ENCODE peak calls at places on chromosomes 6 and 20, in five cellular contexts. U, A, J, N and E are unnamed samples.

GRCh38 chr6:26295691-26296555 is 69.1 kb upstream of the BTN3A2 start:
- DNase-seq in J (peak), U (no peak), A (peak), N (no peak), E (no peak)

GRCh38 chr20:40562031-40562430 is 127.0 kb downstream of the MAFB start:
- DNase-seq in U (no peak), J (no peak), A (no peak), N (no peak), E (no peak)

GRCh38 chr6:144033816-144034540 is 25.9 kb upstream of the PLAGL1 start:
- DNase-seq in U (no peak), J (no peak), A (peak), N (no peak), E (no peak)

GRCh38 chr6:133632206-133632605 is 256.7 kb upstream of the TCF21 start:
- DNase-seq in U (no peak), A (peak), J (no peak), N (no peak), E (no peak)

GRCh38 chr6:132566404-132566803 is 3.7 kb upstream of the TAAR6 start:
- DNase-seq in J (no peak), A (no peak), U (no peak), N (no peak), E (no peak)

GRCh38 chr6:26025047-26025893 is 62.0 kb upstream of the HFE start:
- DNase-seq in J (peak), N (no peak), U (no peak), A (peak), E (no peak)

GRCh38 chr20:43915209-43916072 is 789 bp downstream of the TOX2 start:
- DNase-seq in U (no peak), J (no peak), A (peak), N (peak), E (no peak)

GRCh38 chr20:1987826-1988225 is 6.0 kb downstream of the PDYN start:
- DNase-seq in A (no peak), J (no peak), N (no peak), U (no peak), E (no peak)

GRCh38 chr6:163189609-163190008 is 224.9 kb upstream of the QKI start:
- DNase-seq in A (no peak), N (no peak), U (no peak), J (no peak), E (no peak)

GRCh38 chr20:47181056-47181862 is 175.2 kb downstream of the ZMYND8 start:
- DNase-seq in N (peak), A (peak), J (peak), U (no peak), E (no peak)

GRCh38 chr6:147974376-147974775 is 368.3 kb upstream of the SASH1 start:
- DNase-seq in J (peak), U (no peak), N (no peak), A (peak), E (no peak)

GRCh38 chr6:147973806-147974205 is 368.8 kb upstream of the SASH1 start:
- DNase-seq in N (no peak), J (no peak), U (no peak), A (no peak), E (no peak)

GRCh38 chr6:147970970-147971369 is 371.7 kb upstream of the SASH1 start:
- DNase-seq in A (peak), J (peak), N (no peak), U (no peak), E (no peak)

GRCh38 chr6:147978078-147978477 is 364.6 kb upstream of the SASH1 start:
- DNase-seq in N (no peak), A (no peak), J (no peak), U (no peak), E (no peak)

GRCh38 chr6:147972436-147972835 is 370.2 kb upstream of the SASH1 start:
- DNase-seq in N (no peak), U (no peak), A (no peak), J (no peak), E (no peak)
- TF ChIP-seq RAD21 in N (no peak), U (no peak), A (no peak), J (no peak), E (no peak)

GRCh38 chr6:20269147-20269546 is 56.9 kb upstream of the MBOAT1 start:
- DNase-seq in A (no peak), J (no peak), U (no peak), N (no peak), E (no peak)

GRCh38 chr6:20263059-20263458 is 50.8 kb upstream of the MBOAT1 start:
- DNase-seq in U (no peak), J (no peak), N (no peak), A (no peak), E (no peak)

GRCh38 chr6:20265842-20266241 is 53.6 kb upstream of the MBOAT1 start:
- DNase-seq in U (no peak), A (no peak), N (no peak), J (no peak), E (no peak)

GRCh38 chr6:20271818-20272217 is 59.5 kb upstream of the MBOAT1 start:
- DNase-seq in A (no peak), U (no peak), N (no peak), J (no peak), E (no peak)

GRCh38 chr6:20266851-20267608 is 54.8 kb upstream of the MBOAT1 start:
- DNase-seq in N (no peak), U (no peak), J (no peak), A (no peak), E (peak)
- TF ChIP-seq RAD21 in N (no peak), U (no peak), J (no peak), A (no peak), E (no peak)

GRCh38 chr6:56483929-56484328 is 158.8 kb downstream of the DST start:
- DNase-seq in U (no peak), N (no peak), A (peak), J (no peak), E (no peak)
- TF ChIP-seq RAD21 in U (no peak), N (no peak), A (no peak), J (no peak), E (no peak)

GRCh38 chr6:41615311-41615710 is 23.0 kb upstream of the MDFI start:
- DNase-seq in A (no peak), J (no peak), N (no peak), U (no peak), E (no peak)
- TF ChIP-seq RAD21 in A (no peak), J (no peak), N (no peak), U (no peak), E (no peak)